ENCODE peak calls at places on chromosomes 7 and 10, in five cellular contexts. U is mesenchymal stem cell, X is H9, R is IMR-90, M is neuronal stem cell. P is an unnamed sample.

GRCh38 chr7:40673285-40673684 is 538.5 kb downstream of the SUGCT start:
- DNase-seq in X (no peak), R (peak), M (no peak), U (peak), P (no peak)

GRCh38 chr10:101001225-101002035 is 1.8 kb downstream of the LZTS2 start:
- DNase-seq in R (peak), M (no peak), X (no peak), U (peak), P (peak)

GRCh38 chr10:43218206-43218950 is 48.5 kb downstream of the RASGEF1A start:
- DNase-seq in X (no peak), M (no peak), U (no peak), R (no peak), P (no peak)

GRCh38 chr10:17109475-17110207 is 20.0 kb downstream of the CUBN start:
- DNase-seq in U (peak), R (peak), X (no peak), M (no peak), P (no peak)

GRCh38 chr10:21516270-21517131 is 9.0 kb downstream of the SKIDA1 start:
- DNase-seq in M (no peak), X (peak), U (peak), R (peak), P (peak)

GRCh38 chr7:113684165-113684564 is 234.6 kb downstream of the PPP1R3A start:
- DNase-seq in R (no peak), U (no peak), M (no peak), X (no peak), P (no peak)

GRCh38 chr7:158321936-158322615 is 265.5 kb downstream of the PTPRN2 start:
- DNase-seq in U (no peak), R (no peak), M (no peak), X (peak), P (no peak)

GRCh38 chr7:27345964-27346363 is 103.4 kb downstream of the EVX1 start:
- DNase-seq in R (no peak), M (no peak), X (no peak), U (no peak), P (no peak)

GRCh38 chr10:6665847-6666246 is 85.8 kb upstream of the PRKCQ start:
- DNase-seq in U (no peak), X (no peak), M (no peak), R (no peak), P (no peak)

GRCh38 chr10:17348111-17349008 is 106.0 kb downstream of the ST8SIA6 start:
- DNase-seq in R (peak), M (no peak), U (no peak), X (no peak), P (no peak)

GRCh38 chr7:17773289-17773626 is 167.0 kb downstream of the SNX13 start:
- DNase-seq in X (no peak), R (peak), U (peak), M (no peak), P (no peak)

GRCh38 chr10:61779950-61780659 is 117.4 kb downstream of the CABCOCO1 start:
- DNase-seq in M (no peak), R (peak), X (no peak), U (peak), P (peak)

GRCh38 chr10:35822316-35822715 is 180.2 kb upstream of the FZD8 start:
- DNase-seq in M (no peak), X (peak), R (peak), U (peak), P (peak)

GRCh38 chr7:24665564-24666294 is 91.5 kb downstream of the GSDME start:
- DNase-seq in R (peak), M (peak), X (peak), U (peak), P (peak)

GRCh38 chr10:77421576-77421975 is 216.0 kb downstream of the KCNMA1 start:
- DNase-seq in X (no peak), R (no peak), U (no peak), M (no peak), P (no peak)

GRCh38 chr10:118832242-118832651 is 77.5 kb upstream of the CACUL1 start:
- DNase-seq in U (no peak), X (no peak), R (peak), M (no peak), P (no peak)

GRCh38 chr10:132588301-132589013 is 50.9 kb downstream of the INPP5A start:
- DNase-seq in U (peak), R (no peak), M (no peak), X (no peak), P (no peak)

GRCh38 chr7:85023066-85023687 is 163.7 kb downstream of the SEMA3D start:
- DNase-seq in X (no peak), R (peak), M (peak), U (peak), P (peak)

GRCh38 chr7:78496226-78496625 is 697.7 kb downstream of the PHTF2 start:
- DNase-seq in R (no peak), X (no peak), M (peak), U (no peak), P (no peak)

DNA sequence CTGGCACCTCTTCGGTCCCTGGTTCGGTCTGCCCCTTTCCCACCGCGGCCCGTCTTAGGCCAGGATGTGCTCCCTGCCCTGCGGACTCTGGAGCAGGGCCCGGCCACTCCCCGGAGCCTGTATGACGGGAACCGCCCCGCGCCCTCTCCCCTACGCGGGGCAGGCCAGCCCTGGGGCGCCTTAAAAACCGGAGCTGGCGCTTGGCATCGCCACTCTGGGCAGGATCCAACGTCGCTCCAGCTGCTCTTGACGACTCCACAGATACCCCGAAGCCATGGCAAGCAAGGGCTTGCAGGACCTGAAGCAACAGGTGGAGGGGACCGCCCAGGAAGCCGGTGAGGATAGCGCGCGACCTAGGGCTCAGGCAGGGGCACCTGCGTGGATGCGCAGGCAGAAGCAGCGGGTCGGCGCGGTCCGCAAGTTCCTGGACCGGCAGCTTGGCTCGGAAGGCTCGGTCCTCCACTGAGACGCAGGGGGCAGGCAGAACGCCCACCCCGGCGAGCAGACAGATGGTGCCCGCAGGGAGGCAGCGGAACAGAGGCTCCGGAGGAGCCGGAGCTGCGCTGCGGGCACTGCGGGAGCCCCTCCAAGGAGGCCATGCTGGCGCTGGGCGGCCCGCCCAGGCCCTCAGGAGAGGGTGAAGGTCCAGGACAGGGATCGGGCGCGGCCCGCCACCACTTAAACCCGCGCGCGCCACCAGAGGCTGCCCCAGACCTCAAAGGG is at the start of gene ADIRF:
- DNase-seq in R (no peak), U (no peak), M (no peak), X (peak), P (no peak)
- H2BK15ac ChIP-seq in R (no peak), U (peak), M (peak), X (no peak), P (no peak)

GRCh38 chr7:2157473-2158279 is 75.1 kb downstream of the MAD1L1 start:
- DNase-seq in R (peak), M (no peak), X (no peak), U (peak), P (no peak)

GRCh38 chr7:2159176-2159520 is 73.6 kb downstream of the MAD1L1 start:
- DNase-seq in M (no peak), R (no peak), U (no peak), X (no peak), P (peak)

GRCh38 chr7:2154831-2155230 is 77.9 kb downstream of the MAD1L1 start:
- DNase-seq in R (no peak), M (no peak), U (no peak), X (no peak), P (no peak)

GRCh38 chr7:2156756-2157472 is 75.8 kb downstream of the MAD1L1 start:
- DNase-seq in M (no peak), R (no peak), X (no peak), U (no peak), P (no peak)

GRCh38 chr7:2158331-2159175 is 74.2 kb downstream of the MAD1L1 start:
- DNase-seq in U (no peak), M (no peak), R (no peak), X (no peak), P (no peak)
- H2BK15ac ChIP-seq in U (no peak), M (peak), R (no peak), X (no peak), P (no peak)

DNA sequence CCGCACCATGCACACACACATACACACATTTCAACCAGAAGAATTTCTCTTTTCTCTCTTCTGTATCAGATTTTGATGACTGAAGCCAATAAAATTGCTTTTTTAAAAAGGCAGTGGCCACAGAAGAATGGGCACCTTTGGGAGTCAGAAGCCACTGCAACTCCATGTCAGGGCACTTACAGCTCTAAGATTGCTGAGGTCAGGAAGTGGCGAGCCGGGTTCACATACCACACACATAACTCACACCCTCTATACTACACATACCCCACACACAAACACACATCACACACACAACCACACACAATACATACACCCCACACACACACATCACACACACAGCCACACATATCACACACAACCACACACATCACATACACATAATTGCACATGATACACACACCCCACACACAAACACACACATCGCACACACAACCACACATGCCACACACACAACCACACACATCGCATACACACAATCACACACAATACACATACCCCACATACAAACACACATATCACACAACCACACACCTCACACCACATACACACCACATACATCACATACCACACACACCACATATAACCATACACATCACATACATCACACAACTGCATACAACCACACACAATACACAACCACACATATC is 31.2 kb downstream of the GPRIN2 start:
- DNase-seq in U (peak), X (no peak), R (peak), M (no peak), P (peak)
- H2BK15ac ChIP-seq in U (no peak), X (no peak), R (peak), M (no peak), P (no peak)

GRCh38 chr10:34113504-34114225 is 701.4 kb downstream of the PARD3 start:
- DNase-seq in U (no peak), R (no peak), M (no peak), X (peak), P (peak)
- H2BK15ac ChIP-seq in U (no peak), R (no peak), M (no peak), X (no peak), P (no peak)

GRCh38 chr7:29102554-29103151 is 43.7 kb downstream of the CPVL start:
- DNase-seq in M (no peak), R (peak), U (peak), X (peak), P (peak)

GRCh38 chr7:29105191-29105590 is 41.1 kb downstream of the CPVL start:
- DNase-seq in U (no peak), X (no peak), M (no peak), R (no peak), P (no peak)

GRCh38 chr7:29095666-29096560 is 50.4 kb downstream of the CPVL start:
- DNase-seq in R (no peak), M (no peak), U (no peak), X (no peak), P (no peak)

GRCh38 chr7:29099896-29100847 is 46.2 kb downstream of the CPVL start:
- DNase-seq in U (no peak), M (no peak), X (no peak), R (no peak), P (no peak)

DNA sequence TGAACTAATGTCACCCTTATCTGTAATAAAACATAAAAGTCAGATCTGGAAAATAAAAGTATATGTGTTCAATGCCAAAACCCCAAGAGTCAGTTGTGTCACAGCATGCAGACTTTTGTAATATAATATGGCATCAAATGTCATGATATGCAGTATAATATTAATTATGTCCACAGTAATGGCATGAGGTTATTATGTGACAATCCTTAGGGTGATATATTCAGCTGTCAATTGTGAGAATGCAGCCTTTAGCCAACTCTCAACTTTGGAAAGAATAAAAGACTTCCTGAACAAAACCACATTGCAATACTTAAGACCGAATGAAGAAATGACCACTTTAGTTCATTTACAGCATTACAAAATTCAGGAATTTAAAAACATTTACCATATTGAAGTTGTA is 45.5 kb downstream of the CPVL start:
- DNase-seq in M (no peak), X (no peak), R (no peak), U (no peak), P (no peak)
- H2BK15ac ChIP-seq in M (no peak), X (no peak), R (no peak), U (no peak), P (no peak)

GRCh38 chr10:115953983-115954382 is 319.0 kb downstream of the GFRA1 start:
- DNase-seq in M (no peak), U (peak), X (no peak), R (no peak), P (no peak)
- H2BK15ac ChIP-seq in M (no peak), U (no peak), X (no peak), R (peak), P (no peak)

GRCh38 chr7:101170617-101171441 is 5.5 kb upstream of the VGF start:
- DNase-seq in U (no peak), X (peak), R (no peak), M (no peak), P (peak)
- H2BK15ac ChIP-seq in U (no peak), X (no peak), R (no peak), M (no peak), P (no peak)

DNA sequence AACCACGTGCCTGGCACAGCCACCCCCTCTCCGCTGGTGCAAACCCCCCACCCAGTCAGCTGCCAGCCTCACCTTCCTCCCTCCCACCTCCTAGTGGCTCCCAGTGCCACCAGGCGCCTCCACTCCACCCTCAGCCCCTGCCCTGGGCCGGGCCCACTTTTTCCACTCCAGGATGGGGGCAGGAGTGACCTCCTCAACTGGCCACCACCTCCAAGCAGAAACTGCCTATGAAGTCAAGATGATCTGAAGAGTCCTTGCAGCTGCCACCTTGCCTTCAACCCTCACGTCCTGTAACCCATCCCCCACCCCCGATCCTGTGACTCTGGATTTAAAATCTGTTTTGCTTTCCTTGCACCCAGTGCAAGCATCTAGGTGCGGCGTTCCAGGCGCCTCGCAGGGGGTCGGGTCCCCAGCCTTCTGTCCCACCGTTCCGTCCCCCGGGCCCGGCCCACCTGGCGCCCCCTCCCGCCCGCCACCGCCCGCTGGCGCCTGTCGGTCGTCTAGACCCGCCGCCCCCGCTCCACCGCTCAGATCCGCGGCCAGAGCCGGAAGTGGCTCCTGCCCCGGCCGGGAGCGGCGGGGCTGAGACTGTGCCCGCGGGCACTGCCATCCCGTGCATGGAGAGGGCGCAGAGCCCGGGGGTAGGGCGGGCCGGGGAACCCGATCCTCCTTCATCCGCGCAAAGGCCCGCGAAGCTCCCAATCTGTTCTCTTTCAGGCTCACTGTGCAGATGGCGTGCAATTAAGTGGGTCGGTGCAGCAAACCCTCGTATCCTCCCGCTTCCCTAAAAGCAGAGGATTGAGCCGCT is 51.2 kb upstream of the GTF2I start:
- DNase-seq in M (no peak), U (no peak), R (no peak), X (peak), P (peak)
- H2BK15ac ChIP-seq in M (peak), U (peak), R (no peak), X (no peak), P (no peak)

P was measured in mesendoderm.